ENCODE peak calls at places on chromosomes 3 and 15, in six cellular contexts. R is WTC11, S is A549, O is IMR-90, U is K562, M is H1. X is an unnamed sample.

GRCh38 chr15:71753346-71753745 is 57.0 kb upstream of the NR2E3 start:
- DNase-seq in R (no peak), S (no peak), O (peak), U (no peak), M (no peak), X (no peak)

GRCh38 chr15:68634531-68634930 is 55.7 kb downstream of the CORO2B start:
- DNase-seq in R (no peak), S (no peak), O (no peak), U (no peak), M (no peak), X (no peak)

GRCh38 chr3:129346690-129347440 is 68.2 kb downstream of the HMCES start:
- DNase-seq in R (no peak), S (no peak), O (no peak), U (no peak), M (no peak), X (no peak)

GRCh38 chr3:126895178-126896066 is 87.5 kb upstream of the PLXNA1 start:
- DNase-seq in R (no peak), S (peak), O (peak), U (no peak), M (no peak), X (no peak)

GRCh38 chr3:196650740-196651311 is 11.3 kb downstream of the NRROS start:
- DNase-seq in R (no peak), S (peak), O (peak), U (peak), M (no peak), X (peak)

GRCh38 chr15:22919171-22919570 is 61.0 kb downstream of the CYFIP1 start:
- DNase-seq in R (no peak), S (no peak), O (no peak), U (no peak), M (no peak), X (no peak)

GRCh38 chr3:48413086-48413485 is 16.8 kb downstream of the PLXNB1 start:
- DNase-seq in R (no peak), S (no peak), O (no peak), U (no peak), M (no peak), X (no peak)

GRCh38 chr3:138078901-138079344 is 36.5 kb downstream of the DZIP1L start:
- DNase-seq in R (no peak), S (peak), O (peak), U (no peak), M (no peak), X (no peak)

GRCh38 chr3:195542691-195543641 is at the start of gene PPP1R2:
- DNase-seq in R (peak), S (peak), O (peak), U (peak), M (peak), X (peak)
- TF ChIP-seq USF2 in R (no peak), S (no peak), O (peak), U (no peak), M (no peak), X (no peak)

GRCh38 chr3:18808423-18808822 is 339.9 kb upstream of the KCNH8 start:
- DNase-seq in R (no peak), S (no peak), O (no peak), U (no peak), M (no peak), X (no peak)
- TF ChIP-seq USF2 in R (no peak), S (no peak), O (no peak), U (no peak), M (no peak), X (no peak)

GRCh38 chr3:198096015-198096414 is 136.0 kb downstream of the LMLN start:
- DNase-seq in R (no peak), S (no peak), O (no peak), U (no peak), M (no peak), X (no peak)
- TF ChIP-seq USF2 in R (no peak), S (no peak), O (no peak), U (no peak), M (no peak), X (no peak)

GRCh38 chr15:76006136-76006778 is 6.0 kb downstream of the NRG4 start:
- DNase-seq in R (no peak), S (no peak), O (no peak), U (no peak), M (no peak), X (no peak)

GRCh38 chr15:76012021-76012551 is at the start of gene NRG4:
- DNase-seq in R (no peak), S (peak), O (peak), U (no peak), M (no peak), X (no peak)

GRCh38 chr15:76011611-76012010 is 613 bp downstream of the NRG4 start:
- DNase-seq in R (no peak), S (no peak), O (no peak), U (no peak), M (no peak), X (no peak)
- TF ChIP-seq USF2 in R (no peak), S (no peak), O (no peak), U (no peak), M (no peak), X (no peak)

DNA sequence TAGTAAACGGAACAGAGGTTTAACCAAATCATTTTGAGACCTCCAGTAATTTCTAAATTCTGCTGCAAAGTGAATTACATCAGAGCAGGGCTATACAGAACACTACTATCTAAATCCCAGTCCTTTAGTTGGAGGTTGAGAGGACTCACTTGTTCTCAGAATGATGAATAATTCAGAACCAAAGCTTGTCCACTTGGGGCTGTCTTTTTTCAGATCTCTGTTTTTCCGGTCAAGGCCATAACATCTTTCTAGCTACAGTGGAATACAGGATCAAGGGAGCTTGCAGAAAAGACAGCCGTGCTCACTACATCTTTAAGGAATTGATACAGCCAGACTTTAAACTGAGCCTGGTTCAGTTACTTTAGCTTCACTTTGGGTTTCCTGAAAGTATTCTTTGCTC is 194.5 kb downstream of the EFHB start:
- DNase-seq in R (no peak), S (no peak), O (no peak), U (no peak), M (no peak), X (no peak)
- TF ChIP-seq USF2 in R (no peak), S (no peak), O (no peak), U (no peak), M (no peak), X (no peak)

GRCh38 chr15:43483306-43484128 is 9.4 kb downstream of the TP53BP1 start:
- DNase-seq in R (no peak), S (no peak), O (no peak), U (no peak), M (no peak), X (peak)
- TF ChIP-seq USF2 in R (no peak), S (no peak), O (no peak), U (no peak), M (no peak), X (no peak)

GRCh38 chr3:53160660-53161344 is at the start of gene PRKCD:
- DNase-seq in R (peak), S (peak), O (peak), U (peak), M (no peak), X (peak)

GRCh38 chr3:53157974-53158580 is 2.9 kb upstream of the PRKCD start:
- DNase-seq in R (no peak), S (no peak), O (no peak), U (no peak), M (no peak), X (no peak)

GRCh38 chr3:53158700-53159414 is 2.2 kb upstream of the PRKCD start:
- DNase-seq in R (no peak), S (no peak), O (no peak), U (no peak), M (no peak), X (no peak)

GRCh38 chr3:53160335-53160659 is 712 bp upstream of the PRKCD start:
- DNase-seq in R (no peak), S (no peak), O (no peak), U (no peak), M (no peak), X (no peak)

DNA sequence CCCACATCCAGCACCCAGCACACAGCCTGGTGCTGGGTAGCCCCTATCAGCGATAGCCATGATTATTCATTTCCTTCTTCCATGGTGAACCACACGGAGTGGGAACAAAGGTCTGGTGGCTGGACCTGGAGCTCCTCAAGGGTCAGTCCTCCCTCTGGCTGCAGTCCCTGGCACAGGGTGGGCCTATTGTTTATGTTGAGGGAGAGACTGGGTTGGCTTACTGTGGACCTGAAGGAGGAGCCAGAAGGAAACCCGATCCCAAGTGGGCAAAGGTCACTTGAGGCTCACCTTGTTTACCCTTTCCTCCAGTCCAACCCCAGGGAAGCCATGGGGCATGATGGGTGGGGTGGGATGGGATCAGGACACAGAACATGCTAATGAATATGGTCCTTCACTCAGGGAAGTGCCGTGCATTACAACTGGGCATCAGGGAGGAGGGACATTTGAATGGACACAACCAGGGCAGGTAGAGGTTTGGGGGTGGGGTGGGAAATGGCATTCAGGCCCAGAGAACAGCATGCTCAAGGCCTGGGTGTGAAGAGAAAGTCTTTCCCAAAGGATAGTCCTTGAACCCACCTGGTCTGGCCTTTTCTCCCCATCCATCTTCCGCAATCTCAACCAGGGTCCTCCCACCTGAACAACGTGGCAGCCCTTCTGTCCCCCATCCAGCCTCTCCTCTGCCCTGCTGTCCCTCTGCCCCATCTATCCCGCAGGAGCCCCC is 1.4 kb upstream of the PRKCD start:
- DNase-seq in R (peak), S (no peak), O (no peak), U (no peak), M (no peak), X (no peak)
- TF ChIP-seq USF2 in R (no peak), S (no peak), O (no peak), U (no peak), M (no peak), X (no peak)

X was measured in SK-N-SH.